ENCODE peak calls at places on chromosomes 2 and 18, in six cellular contexts. One of them, this sample, is unnamed.

GRCh38 chr2:175003875-175004729 is 1.1 kb downstream of the CHN1 start:
- DNase-seq in adrenal gland: peak; percentile 16
- DNase-seq in transverse colon: no peak
- DNase-seq in heart left ventricle: no peak
- DNase-seq in tibial nerve: no peak
- DNase-seq in IMR-90: no peak
- DNase-seq in this sample: no peak

GRCh38 chr2:144596074-144596871 is 76.4 kb upstream of the ZEB2 start:
- DNase-seq in adrenal gland: peak; percentile 38
- DNase-seq in heart left ventricle: no peak
- DNase-seq in tibial nerve: no peak
- DNase-seq in IMR-90: peak; percentile 69
- DNase-seq in transverse colon: no peak
- DNase-seq in this sample: no peak

GRCh38 chr2:238256594-238257104 is 16.8 kb upstream of the HES6 start:
- DNase-seq in adrenal gland: peak; percentile 92
- DNase-seq in IMR-90: peak; percentile 61
- DNase-seq in tibial nerve: no peak
- DNase-seq in heart left ventricle: peak; percentile 39
- DNase-seq in transverse colon: peak; percentile 90
- DNase-seq in this sample: no peak

GRCh38 chr2:20225294-20226151 is 593 bp upstream of the SDC1 start:
- DNase-seq in IMR-90: peak; percentile 50
- DNase-seq in heart left ventricle: peak; percentile 31
- DNase-seq in tibial nerve: no peak
- DNase-seq in transverse colon: peak; percentile 91
- DNase-seq in adrenal gland: peak; percentile 54
- DNase-seq in this sample: peak; percentile 83

GRCh38 chr2:160091381-160091780 is 29.0 kb upstream of the PLA2R1 start:
- DNase-seq in heart left ventricle: no peak
- DNase-seq in transverse colon: no peak
- DNase-seq in adrenal gland: no peak
- DNase-seq in IMR-90: peak; percentile 54
- DNase-seq in tibial nerve: no peak
- DNase-seq in this sample: no peak

GRCh38 chr18:73352546-73352945 is 484.8 kb upstream of the NETO1 start:
- DNase-seq in IMR-90: peak; percentile 2
- DNase-seq in transverse colon: no peak
- DNase-seq in adrenal gland: no peak
- DNase-seq in tibial nerve: no peak
- DNase-seq in heart left ventricle: peak; percentile 16
- DNase-seq in this sample: no peak

GRCh38 chr2:158932246-158932645 is 36.2 kb upstream of the TANC1 start:
- DNase-seq in heart left ventricle: no peak
- DNase-seq in transverse colon: no peak
- DNase-seq in tibial nerve: no peak
- DNase-seq in IMR-90: no peak
- DNase-seq in adrenal gland: no peak
- DNase-seq in this sample: no peak

GRCh38 chr18:48333563-48333962 is 75.6 kb downstream of the ZBTB7C start:
- DNase-seq in tibial nerve: no peak
- DNase-seq in heart left ventricle: no peak
- DNase-seq in transverse colon: no peak
- DNase-seq in IMR-90: no peak
- DNase-seq in adrenal gland: peak; percentile 81
- DNase-seq in this sample: no peak

GRCh38 chr2:65834657-65835056 is 402.3 kb upstream of the SPRED2 start:
- DNase-seq in tibial nerve: no peak
- DNase-seq in transverse colon: no peak
- DNase-seq in heart left ventricle: no peak
- DNase-seq in IMR-90: no peak
- DNase-seq in adrenal gland: no peak
- DNase-seq in this sample: no peak

GRCh38 chr2:65130440-65131175 is 702 bp upstream of the RAB1A start:
- DNase-seq in heart left ventricle: no peak
- DNase-seq in tibial nerve: no peak
- DNase-seq in adrenal gland: no peak
- DNase-seq in IMR-90: no peak
- DNase-seq in transverse colon: no peak
- DNase-seq in this sample: no peak

GRCh38 chr2:108925735-108926134 is 63.3 kb downstream of the EDAR start:
- DNase-seq in heart left ventricle: no peak
- DNase-seq in transverse colon: no peak
- DNase-seq in adrenal gland: no peak
- DNase-seq in tibial nerve: no peak
- DNase-seq in IMR-90: no peak
- DNase-seq in this sample: peak; percentile 58

GRCh38 chr18:66728951-66729350 is 125.1 kb upstream of the CDH19 start:
- DNase-seq in heart left ventricle: no peak
- DNase-seq in tibial nerve: no peak
- DNase-seq in transverse colon: no peak
- DNase-seq in adrenal gland: no peak
- DNase-seq in IMR-90: no peak
- DNase-seq in this sample: no peak

GRCh38 chr2:23551875-23552274 is 166.9 kb downstream of the KLHL29 start:
- DNase-seq in IMR-90: no peak
- DNase-seq in transverse colon: no peak
- DNase-seq in heart left ventricle: no peak
- DNase-seq in tibial nerve: no peak
- DNase-seq in adrenal gland: no peak
- DNase-seq in this sample: no peak

GRCh38 chr2:145221032-145221431 is 701.1 kb upstream of the ZEB2 start:
- DNase-seq in IMR-90: no peak
- DNase-seq in tibial nerve: no peak
- DNase-seq in transverse colon: no peak
- DNase-seq in heart left ventricle: no peak
- DNase-seq in adrenal gland: no peak
- DNase-seq in this sample: no peak

GRCh38 chr2:216292886-216293291 is 79.4 kb downstream of the MARCHF4 start:
- DNase-seq in adrenal gland: peak; percentile 15
- DNase-seq in IMR-90: no peak
- DNase-seq in tibial nerve: no peak
- DNase-seq in transverse colon: no peak
- DNase-seq in heart left ventricle: no peak
- DNase-seq in this sample: no peak

DNA sequence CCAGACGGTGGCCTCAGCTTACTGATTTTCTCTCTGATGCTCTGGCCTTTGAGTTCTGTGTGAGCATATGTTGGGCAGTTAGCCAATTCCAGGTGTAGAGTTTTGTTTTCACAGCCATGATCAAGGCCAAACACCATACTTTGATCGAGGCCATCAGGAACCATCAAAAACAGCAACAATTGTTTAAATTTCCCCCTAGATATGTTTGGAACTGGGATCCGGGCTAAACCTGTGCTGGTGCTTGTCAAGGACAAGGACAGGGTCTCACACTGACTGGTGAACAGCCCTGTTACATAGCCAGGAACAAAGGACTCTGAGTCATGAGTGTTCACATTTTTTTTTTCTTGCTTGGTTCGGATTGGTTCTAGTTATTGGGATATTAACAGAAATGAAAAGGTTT is 142.1 kb downstream of the PRKCE start:
- DNase-seq in heart left ventricle: no peak
- DNase-seq in IMR-90: no peak
- DNase-seq in adrenal gland: peak; percentile 45
- DNase-seq in transverse colon: no peak
- DNase-seq in tibial nerve: no peak
- DNase-seq in this sample: no peak
- H3K27ac ChIP-seq in heart left ventricle: no peak overlapping the region
- H3K27ac ChIP-seq in IMR-90: no peak overlapping the region
- H3K27ac ChIP-seq in adrenal gland: no peak overlapping the region
- H3K27ac ChIP-seq in transverse colon: no peak overlapping the region
- H3K27ac ChIP-seq in tibial nerve: no peak overlapping the region
- H3K27ac ChIP-seq in this sample: no peak overlapping the region

GRCh38 chr18:31205273-31205672 is 42.6 kb upstream of the DSC1 start:
- DNase-seq in transverse colon: no peak
- DNase-seq in tibial nerve: no peak
- DNase-seq in heart left ventricle: no peak
- DNase-seq in adrenal gland: no peak
- DNase-seq in IMR-90: no peak
- DNase-seq in this sample: no peak

GRCh38 chr18:31209041-31209440 is 46.4 kb upstream of the DSC1 start:
- DNase-seq in heart left ventricle: no peak
- DNase-seq in adrenal gland: no peak
- DNase-seq in IMR-90: no peak
- DNase-seq in tibial nerve: no peak
- DNase-seq in transverse colon: no peak
- DNase-seq in this sample: no peak

GRCh38 chr18:31206064-31206463 is 43.4 kb upstream of the DSC1 start:
- DNase-seq in IMR-90: no peak
- DNase-seq in heart left ventricle: no peak
- DNase-seq in transverse colon: no peak
- DNase-seq in adrenal gland: no peak
- DNase-seq in tibial nerve: no peak
- DNase-seq in this sample: no peak

GRCh38 chr18:31204833-31205232 is 42.2 kb upstream of the DSC1 start:
- DNase-seq in transverse colon: peak; percentile 32
- DNase-seq in tibial nerve: no peak
- DNase-seq in adrenal gland: no peak
- DNase-seq in IMR-90: no peak
- DNase-seq in heart left ventricle: no peak
- DNase-seq in this sample: no peak

GRCh38 chr18:31206787-31207381 is 44.2 kb upstream of the DSC1 start:
- DNase-seq in heart left ventricle: peak; percentile 47
- DNase-seq in IMR-90: peak; percentile 23
- DNase-seq in adrenal gland: peak; percentile 65
- DNase-seq in tibial nerve: no peak
- DNase-seq in transverse colon: peak; percentile 91
- DNase-seq in this sample: peak; percentile 82
- TF ChIP-seq POLR2A in heart left ventricle: no peak
- TF ChIP-seq POLR2A in IMR-90: no peak
- TF ChIP-seq POLR2A in adrenal gland: no peak
- TF ChIP-seq POLR2A in tibial nerve: no peak
- TF ChIP-seq POLR2A in transverse colon: peak; percentile 83
- TF ChIP-seq POLR2A in this sample: no peak

DNA sequence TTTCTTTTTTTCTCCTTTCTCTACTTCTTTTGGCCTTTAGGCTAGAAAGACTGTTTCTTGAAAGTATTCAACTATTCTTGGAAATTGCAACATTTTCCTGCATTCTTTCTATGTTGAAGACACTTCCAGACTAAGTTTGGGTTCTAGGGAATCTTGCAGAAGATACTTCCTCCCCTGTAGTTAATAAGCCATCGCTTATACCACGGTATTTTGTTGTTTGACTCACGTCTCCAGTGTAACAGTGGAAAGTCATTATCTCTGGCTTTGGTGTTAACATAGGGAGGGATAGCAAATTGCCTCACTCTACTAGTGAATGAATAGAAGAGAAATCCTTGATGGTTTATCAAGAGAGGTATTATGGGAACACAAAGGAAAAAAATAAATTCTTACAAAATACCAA is 79.3 kb downstream of the SLC8A1 start:
- DNase-seq in tibial nerve: no peak
- DNase-seq in IMR-90: peak; percentile 13
- DNase-seq in heart left ventricle: no peak
- DNase-seq in adrenal gland: no peak
- DNase-seq in transverse colon: no peak
- DNase-seq in this sample: no peak
- H3K27ac ChIP-seq in tibial nerve: no peak overlapping the region
- H3K27ac ChIP-seq in IMR-90: peak overlapping the region; percentile 47
- H3K27ac ChIP-seq in heart left ventricle: peak overlapping the region; percentile 75
- H3K27ac ChIP-seq in adrenal gland: peak overlapping the region; percentile 4
- H3K27ac ChIP-seq in transverse colon: peak overlapping the region; percentile 60
- H3K27ac ChIP-seq in this sample: no peak overlapping the region

DNA sequence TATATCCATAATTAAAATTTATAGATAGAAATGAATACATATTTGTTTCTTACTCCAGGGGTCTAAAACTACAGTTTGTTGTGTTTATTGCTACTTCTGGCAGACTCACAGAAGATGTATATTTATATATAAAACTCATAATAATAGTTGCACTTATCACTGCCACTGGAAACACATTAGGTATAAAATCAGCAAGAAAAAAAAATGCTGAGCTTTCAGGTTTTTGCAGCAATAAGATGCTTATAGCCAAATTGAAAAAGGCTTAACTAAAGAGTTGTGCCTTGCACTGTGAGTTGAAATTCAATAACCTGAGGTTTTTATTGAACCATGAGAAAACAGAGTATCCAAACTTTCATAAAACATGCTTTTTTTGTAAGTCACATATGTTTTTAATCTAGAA is 623.9 kb upstream of the CRIM1 start:
- DNase-seq in transverse colon: no peak
- DNase-seq in adrenal gland: no peak
- DNase-seq in tibial nerve: no peak
- DNase-seq in IMR-90: no peak
- DNase-seq in heart left ventricle: no peak
- DNase-seq in this sample: no peak
- TF ChIP-seq POLR2A in transverse colon: no peak
- TF ChIP-seq POLR2A in adrenal gland: no peak
- TF ChIP-seq POLR2A in tibial nerve: no peak
- TF ChIP-seq POLR2A in IMR-90: no peak
- TF ChIP-seq POLR2A in heart left ventricle: no peak
- TF ChIP-seq POLR2A in this sample: no peak

DNA sequence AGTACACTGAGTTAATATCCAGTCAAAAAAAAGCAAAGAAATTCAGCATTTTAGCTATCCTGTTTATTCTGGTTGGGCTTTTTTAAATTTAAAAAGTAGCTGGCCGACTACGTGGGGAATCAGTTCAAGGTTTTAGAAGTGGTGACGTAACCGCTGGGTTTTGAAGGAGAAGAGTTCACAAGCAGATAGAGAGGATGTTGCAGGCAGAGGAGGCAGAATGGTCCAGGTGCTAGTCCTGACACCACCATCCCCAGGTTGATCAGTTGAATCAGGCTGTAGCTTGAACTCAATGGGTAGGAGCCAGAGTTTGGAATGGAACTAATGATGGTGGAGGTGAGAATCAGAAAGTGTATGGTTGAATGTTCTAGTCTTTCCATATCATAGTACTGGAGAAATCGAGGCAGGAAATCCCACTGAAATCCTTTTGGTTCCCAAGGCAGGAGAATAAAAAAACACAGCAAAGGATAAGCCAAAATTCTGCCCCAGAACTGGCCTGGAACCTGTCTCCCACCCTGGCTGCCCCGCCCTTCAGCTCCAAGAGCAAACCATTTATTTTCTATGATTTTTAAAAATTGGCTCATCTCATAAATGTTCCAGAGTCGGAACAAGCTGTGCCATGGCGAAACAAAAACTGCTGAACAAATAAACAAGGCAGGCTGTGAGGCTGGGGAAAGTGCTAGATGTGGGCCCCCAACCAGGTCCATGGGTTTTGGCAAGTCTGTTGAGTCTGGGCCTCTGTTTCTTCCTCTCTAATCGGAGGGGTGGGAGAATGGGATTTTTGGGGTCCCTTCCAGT is 44.0 kb downstream of the SLC4A1AP start:
- DNase-seq in adrenal gland: peak; percentile 69
- DNase-seq in transverse colon: no peak
- DNase-seq in tibial nerve: no peak
- DNase-seq in heart left ventricle: no peak
- DNase-seq in IMR-90: no peak
- DNase-seq in this sample: no peak
- H3K27ac ChIP-seq in adrenal gland: peak overlapping the region; percentile 68
- H3K27ac ChIP-seq in transverse colon: peak overlapping the region; percentile 58
- H3K27ac ChIP-seq in tibial nerve: peak overlapping the region; percentile 60
- H3K27ac ChIP-seq in heart left ventricle: no peak overlapping the region
- H3K27ac ChIP-seq in IMR-90: no peak overlapping the region
- H3K27ac ChIP-seq in this sample: peak overlapping the region; percentile 90

GRCh38 chr2:172084734-172085459 is 410 bp upstream of the DLX1 start:
- DNase-seq in IMR-90: peak; percentile 96
- DNase-seq in adrenal gland: peak; percentile 78
- DNase-seq in tibial nerve: no peak
- DNase-seq in transverse colon: peak; percentile 69
- DNase-seq in heart left ventricle: peak; percentile 72
- DNase-seq in this sample: peak; percentile 86
- TF ChIP-seq POLR2A in IMR-90: peak; percentile 81
- TF ChIP-seq POLR2A in adrenal gland: no peak
- TF ChIP-seq POLR2A in tibial nerve: peak; percentile 23
- TF ChIP-seq POLR2A in transverse colon: no peak
- TF ChIP-seq POLR2A in heart left ventricle: no peak
- TF ChIP-seq POLR2A in this sample: no peak

GRCh38 chr2:182049783-182050182 is 64.1 kb downstream of the PPP1R1C start:
- DNase-seq in IMR-90: no peak
- DNase-seq in tibial nerve: no peak
- DNase-seq in adrenal gland: no peak
- DNase-seq in heart left ventricle: no peak
- DNase-seq in transverse colon: no peak
- DNase-seq in this sample: no peak
- H3K27ac ChIP-seq in IMR-90: no peak overlapping the region
- H3K27ac ChIP-seq in tibial nerve: no peak overlapping the region
- H3K27ac ChIP-seq in adrenal gland: no peak overlapping the region
- H3K27ac ChIP-seq in heart left ventricle: no peak overlapping the region
- H3K27ac ChIP-seq in transverse colon: no peak overlapping the region
- H3K27ac ChIP-seq in this sample: no peak overlapping the region